ENCODE peak calls at places on chromosomes 12 and 14, in four cellular contexts. M is right lobe of liver; O is CD8-positive, alpha-beta memory T cell; A is cardiac muscle cell. Z is an unnamed sample. For H3K9me3 and H3K4me1, the result is how much of the 10 kb centered on the place peaks cover.

GRCh38 chr14:91778217-91778616 is 46.3 kb upstream of the CATSPERB start:
- DNase-seq in M (no peak), A (no peak), O (no peak), Z (no peak)

GRCh38 chr12:6069452-6070093 is 54.9 kb downstream of the VWF start:
- DNase-seq in A (no peak), M (no peak), O (peak), Z (no peak)

GRCh38 chr12:57452181-57452936 is 2.7 kb upstream of the INHBE start:
- DNase-seq in A (peak), O (no peak), M (no peak), Z (no peak)

GRCh38 chr12:81181701-81182100 is 103.8 kb downstream of the ACSS3 start:
- DNase-seq in A (no peak), M (no peak), O (no peak), Z (no peak)

GRCh38 chr14:105836160-105836559 is 309.8 kb downstream of the TMEM121 start:
- DNase-seq in O (no peak), M (no peak), A (no peak), Z (no peak)

GRCh38 chr12:91009319-91009950 is 4.7 kb upstream of the EPYC start:
- DNase-seq in M (no peak), O (no peak), A (no peak), Z (no peak)

GRCh38 chr12:26810330-26810729 is 22.7 kb downstream of the ITPR2 start:
- DNase-seq in M (no peak), O (no peak), A (peak), Z (no peak)

GRCh38 chr12:106030210-106031175 is 108.3 kb downstream of the NUAK1 start:
- DNase-seq in M (no peak), A (no peak), O (no peak), Z (no peak)

GRCh38 chr14:67186789-67187188 is 2.5 kb upstream of the GARIN2 start:
- DNase-seq in A (no peak), M (no peak), O (no peak), Z (no peak)

GRCh38 chr14:65412881-65413738 is 580 bp downstream of the FUT8 start:
- DNase-seq in O (peak), M (peak), A (peak), Z (peak)

GRCh38 chr12:115440438-115440837 is 756.5 kb upstream of the TBX3 start:
- DNase-seq in A (no peak), O (no peak), M (no peak), Z (no peak)

GRCh38 chr14:105299654-105300541 is 903 bp downstream of the BRF1 start:
- DNase-seq in M (peak), A (no peak), O (no peak), Z (no peak)

GRCh38 chr14:73008501-73008900 is 18.4 kb downstream of the ZFYVE1 start:
- DNase-seq in M (no peak), A (no peak), O (no peak), Z (no peak)

GRCh38 chr12:30188602-30189326 is 405.0 kb upstream of the TMTC1 start:
- DNase-seq in O (no peak), M (no peak), A (no peak), Z (no peak)

GRCh38 chr14:105350450-105351244 is 36.1 kb downstream of the PACS2 start:
- DNase-seq in M (peak), O (no peak), A (no peak), Z (no peak)

GRCh38 chr12:12902036-12902435 is 10.7 kb downstream of the GPRC5A start:
- DNase-seq in A (no peak), O (no peak), M (no peak), Z (no peak)

GRCh38 chr12:80230068-80230467 is 130.7 kb downstream of the OTOGL start:
- DNase-seq in A (peak), M (no peak), O (no peak), Z (no peak)

GRCh38 chr12:45322810-45323209 is 106.9 kb downstream of the ANO6 start:
- DNase-seq in O (no peak), A (no peak), M (no peak), Z (no peak)

GRCh38 chr12:9762369-9762768 is 1.7 kb upstream of the CD69 start:
- DNase-seq in A (no peak), M (no peak), O (no peak), Z (no peak)

GRCh38 chr14:61898568-61898967 is 136.3 kb downstream of the SNAPC1 start:
- DNase-seq in M (no peak), O (no peak), A (no peak), Z (no peak)

GRCh38 chr12:131085125-131085815 is 131.6 kb downstream of the ADGRD1 start:
- DNase-seq in O (no peak), A (no peak), M (peak), Z (peak)

GRCh38 chr14:91968280-91968679 is 20.8 kb upstream of the FBLN5 start:
- DNase-seq in M (no peak), A (no peak), O (peak), Z (no peak)

GRCh38 chr14:69043007-69043444 is 63.9 kb upstream of the ACTN1 start:
- DNase-seq in O (no peak), A (no peak), M (peak), Z (peak)

GRCh38 chr12:132311201-132311915 is 18.0 kb downstream of the GALNT9 start:
- DNase-seq in O (no peak), M (no peak), A (no peak), Z (no peak)
- H3K9me3 ChIP-seq in O (under half), M (under half), A (under half), Z (under half)

GRCh38 chr12:32497864-32498263 is 98.5 kb downstream of the FGD4 start:
- DNase-seq in A (no peak), M (no peak), O (no peak), Z (no peak)
- H3K4me1 ChIP-seq in A (under half), M (under half), O (under half), Z (under half)

GRCh38 chr12:69555461-69555860 is 29.8 kb upstream of the CCT2 start:
- DNase-seq in M (no peak), A (no peak), O (no peak), Z (no peak)

GRCh38 chr12:69550951-69551350 is 34.3 kb upstream of the CCT2 start:
- DNase-seq in A (no peak), M (no peak), O (no peak), Z (no peak)

GRCh38 chr12:69548687-69549086 is 36.6 kb upstream of the CCT2 start:
- DNase-seq in O (no peak), M (no peak), A (no peak), Z (no peak)

GRCh38 chr12:69556383-69556782 is 28.9 kb upstream of the CCT2 start:
- DNase-seq in A (no peak), O (no peak), M (peak), Z (no peak)

DNA sequence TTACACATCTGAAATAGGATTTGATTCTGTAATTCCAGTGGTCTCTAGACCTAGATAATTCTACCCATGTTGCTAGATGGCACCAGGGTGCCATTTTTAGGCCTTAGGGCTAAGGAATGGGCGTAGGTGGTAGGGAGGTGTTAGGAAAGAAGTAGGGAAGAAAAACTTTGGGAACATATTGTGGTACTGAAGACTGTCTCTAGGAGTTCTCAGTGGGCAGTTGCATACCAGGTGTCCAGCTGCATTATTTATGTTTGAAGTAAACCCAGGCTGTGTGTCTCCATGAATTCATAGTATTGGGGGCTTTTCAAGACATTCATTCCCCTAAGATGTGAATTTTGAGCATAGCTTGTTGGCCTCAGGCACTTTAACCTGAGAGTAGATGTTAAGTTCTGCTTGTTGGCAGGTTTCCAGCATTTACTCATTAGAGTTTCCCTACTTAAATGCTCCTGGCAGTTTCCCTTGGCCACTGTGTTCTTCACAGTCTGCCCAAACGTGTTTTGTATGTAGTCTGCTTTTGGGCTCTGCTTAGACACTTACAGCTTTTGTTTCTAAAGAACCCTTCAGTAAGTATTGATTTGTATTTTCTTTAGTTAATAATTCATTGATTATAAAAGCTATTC is 31.5 kb upstream of the CCT2 start:
- DNase-seq in A (peak), O (no peak), M (no peak), Z (no peak)
- H3K27ac ChIP-seq in A (peak), O (no peak), M (no peak), Z (no peak)

GRCh38 chr14:26385302-26385701 is 212.5 kb downstream of the NOVA1 start:
- DNase-seq in M (no peak), A (no peak), O (no peak), Z (no peak)

GRCh38 chr14:26380616-26381015 is 217.2 kb downstream of the NOVA1 start:
- DNase-seq in A (no peak), M (no peak), O (no peak), Z (no peak)

GRCh38 chr14:26379951-26380350 is 217.9 kb downstream of the NOVA1 start:
- DNase-seq in A (no peak), M (no peak), O (no peak), Z (no peak)

GRCh38 chr14:26383286-26383685 is 214.5 kb downstream of the NOVA1 start:
- DNase-seq in O (no peak), A (no peak), M (no peak), Z (no peak)

DNA sequence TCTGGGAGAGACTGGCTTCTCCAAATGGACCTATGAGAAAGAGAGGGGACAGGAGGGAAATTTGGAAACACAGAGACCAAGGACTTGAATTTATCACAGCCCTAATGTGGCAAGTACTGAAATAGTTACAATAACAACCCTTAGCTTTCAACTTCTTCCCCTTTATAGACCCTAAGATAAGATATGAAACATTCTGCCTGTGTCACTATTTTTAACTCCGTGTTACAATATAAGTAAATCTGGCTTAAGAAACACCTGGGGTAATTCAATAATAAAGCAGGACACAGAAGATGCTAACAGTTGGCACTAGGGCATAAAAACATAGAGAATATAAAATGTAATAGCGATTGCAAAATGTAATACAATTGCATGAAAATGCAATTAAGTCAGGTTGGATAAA is 216.4 kb downstream of the NOVA1 start:
- DNase-seq in M (no peak), A (no peak), O (no peak), Z (no peak)
- H3K9me3 ChIP-seq in M (under half), A (under half), O (under half), Z (under half)

DNA sequence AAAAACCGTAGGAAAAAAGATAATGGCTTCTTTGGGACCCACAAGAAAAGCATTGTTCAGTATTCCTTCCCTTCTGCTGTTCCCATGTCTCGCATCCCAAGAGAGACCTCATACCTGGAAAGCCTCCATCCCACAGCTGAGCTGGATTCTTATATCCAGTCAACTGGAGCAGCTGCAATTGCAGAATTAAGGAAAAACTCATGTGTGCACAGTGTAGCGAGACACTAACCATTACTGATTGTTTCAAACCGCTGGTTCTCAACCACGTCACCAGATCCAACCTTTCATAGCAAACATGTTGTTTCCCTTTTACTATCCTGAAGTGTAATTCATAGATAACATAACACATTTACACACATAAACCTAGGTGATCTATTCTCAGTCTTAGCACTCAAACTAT is 5.5 kb upstream of the RNASE10 start:
- DNase-seq in A (no peak), M (no peak), O (no peak), Z (no peak)
- H3K4me1 ChIP-seq in A (under half), M (under half), O (under half), Z (under half)

GRCh38 chr14:54712371-54712998 is 145.6 kb downstream of the SAMD4A start:
- DNase-seq in O (no peak), M (no peak), A (no peak), Z (no peak)
- H3K27ac ChIP-seq in O (no peak), M (no peak), A (peak), Z (peak)

DNA sequence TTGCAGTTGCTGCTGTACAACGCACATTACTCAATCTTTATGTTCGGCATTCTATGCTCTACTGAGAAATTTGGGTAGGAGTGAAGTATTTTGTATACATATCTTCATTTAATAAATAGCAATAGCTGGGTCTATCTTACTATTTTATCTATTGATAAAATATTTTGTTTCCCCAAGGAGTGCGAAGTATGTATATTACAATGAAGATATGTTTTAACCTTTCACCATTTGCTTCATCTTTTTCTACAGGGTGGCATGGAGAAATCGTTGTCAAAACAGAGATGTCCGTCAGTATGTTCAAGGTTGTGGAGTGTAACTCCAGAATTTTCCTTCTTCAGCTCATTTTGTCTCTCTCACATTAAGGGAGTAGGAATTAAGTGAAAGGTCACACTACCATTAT is 4.7 kb downstream of the LYZ start:
- DNase-seq in M (no peak), O (no peak), A (no peak), Z (no peak)
- H3K9me3 ChIP-seq in M (under half), O (under half), A (under half), Z (under half)

Z was measured in upper lobe of right lung.